ENCODE peak calls at places on chromosome 5, in four cellular contexts. One of them, this sample, is unnamed. For H3K27me3, the result is how much of the 10 kb centered on the place peaks cover.

GRCh38 chr5:129104910-129105455 is 10.4 kb downstream of the ISOC1 start:
- DNase-seq in PC-3: no peak
- DNase-seq in CD4-positive, CD25-positive, alpha-beta regulatory T cell: no peak
- DNase-seq in WERI-Rb-1: no peak
- DNase-seq in this sample: no peak

GRCh38 chr5:8729437-8729836 is 816.4 kb downstream of the SEMA5A start:
- DNase-seq in PC-3: peak
- DNase-seq in CD4-positive, CD25-positive, alpha-beta regulatory T cell: no peak
- DNase-seq in WERI-Rb-1: no peak
- DNase-seq in this sample: no peak

GRCh38 chr5:149240354-149240998 is 31.2 kb upstream of the AFAP1L1 start:
- DNase-seq in CD4-positive, CD25-positive, alpha-beta regulatory T cell: peak
- DNase-seq in WERI-Rb-1: no peak
- DNase-seq in PC-3: no peak
- DNase-seq in this sample: no peak

GRCh38 chr5:166551384-166551783 is 1740.1 kb upstream of the WWC1 start:
- DNase-seq in WERI-Rb-1: no peak
- DNase-seq in CD4-positive, CD25-positive, alpha-beta regulatory T cell: no peak
- DNase-seq in PC-3: no peak
- DNase-seq in this sample: no peak

GRCh38 chr5:76426391-76426802 is 23.3 kb downstream of the IQGAP2 start:
- DNase-seq in WERI-Rb-1: no peak
- DNase-seq in CD4-positive, CD25-positive, alpha-beta regulatory T cell: no peak
- DNase-seq in PC-3: no peak
- DNase-seq in this sample: no peak

GRCh38 chr5:168916266-168916665 is 337.1 kb upstream of the PANK3 start:
- DNase-seq in PC-3: no peak
- DNase-seq in WERI-Rb-1: peak
- DNase-seq in CD4-positive, CD25-positive, alpha-beta regulatory T cell: no peak
- DNase-seq in this sample: no peak

GRCh38 chr5:146690880-146691355 is 174.9 kb upstream of the GPR151 start:
- DNase-seq in CD4-positive, CD25-positive, alpha-beta regulatory T cell: no peak
- DNase-seq in PC-3: no peak
- DNase-seq in WERI-Rb-1: peak
- DNase-seq in this sample: no peak

GRCh38 chr5:147479949-147480348 is 29.9 kb downstream of the DPYSL3 start:
- DNase-seq in CD4-positive, CD25-positive, alpha-beta regulatory T cell: no peak
- DNase-seq in PC-3: peak
- DNase-seq in WERI-Rb-1: peak
- DNase-seq in this sample: no peak

GRCh38 chr5:143494162-143494561 is 90.7 kb upstream of the NR3C1 start:
- DNase-seq in CD4-positive, CD25-positive, alpha-beta regulatory T cell: no peak
- DNase-seq in PC-3: peak
- DNase-seq in WERI-Rb-1: no peak
- DNase-seq in this sample: peak

GRCh38 chr5:103422756-103423155 is 139.8 kb downstream of the NUDT12 start:
- DNase-seq in CD4-positive, CD25-positive, alpha-beta regulatory T cell: no peak
- DNase-seq in WERI-Rb-1: no peak
- DNase-seq in PC-3: no peak
- DNase-seq in this sample: no peak

GRCh38 chr5:2848634-2849033 is 97.2 kb upstream of the IRX2 start:
- DNase-seq in CD4-positive, CD25-positive, alpha-beta regulatory T cell: no peak
- DNase-seq in WERI-Rb-1: no peak
- DNase-seq in PC-3: peak
- DNase-seq in this sample: no peak

GRCh38 chr5:138927979-138928378 is 52.8 kb upstream of the LRRTM2 start:
- DNase-seq in PC-3: no peak
- DNase-seq in WERI-Rb-1: no peak
- DNase-seq in CD4-positive, CD25-positive, alpha-beta regulatory T cell: no peak
- DNase-seq in this sample: no peak

GRCh38 chr5:73027361-73027760 is 71.5 kb downstream of the FCHO2 start:
- DNase-seq in PC-3: peak
- DNase-seq in WERI-Rb-1: no peak
- DNase-seq in CD4-positive, CD25-positive, alpha-beta regulatory T cell: no peak
- DNase-seq in this sample: no peak

GRCh38 chr5:59732301-59732700 is 161.2 kb downstream of the PDE4D start:
- DNase-seq in CD4-positive, CD25-positive, alpha-beta regulatory T cell: no peak
- DNase-seq in WERI-Rb-1: no peak
- DNase-seq in PC-3: no peak
- DNase-seq in this sample: no peak

GRCh38 chr5:74212336-74212735 is 428.2 kb downstream of the ENC1 start:
- DNase-seq in CD4-positive, CD25-positive, alpha-beta regulatory T cell: no peak
- DNase-seq in WERI-Rb-1: peak
- DNase-seq in PC-3: peak
- DNase-seq in this sample: no peak

GRCh38 chr5:60338846-60339245 is 361.1 kb downstream of the DEPDC1B start:
- DNase-seq in WERI-Rb-1: no peak
- DNase-seq in PC-3: no peak
- DNase-seq in CD4-positive, CD25-positive, alpha-beta regulatory T cell: no peak
- DNase-seq in this sample: no peak

GRCh38 chr5:82821978-82822927 is 254.9 kb downstream of the TMEM167A start:
- DNase-seq in WERI-Rb-1: no peak
- DNase-seq in CD4-positive, CD25-positive, alpha-beta regulatory T cell: no peak
- DNase-seq in PC-3: peak
- DNase-seq in this sample: no peak

GRCh38 chr5:163459465-163459887 is 426 bp downstream of the NUDCD2 start:
- DNase-seq in WERI-Rb-1: no peak
- DNase-seq in PC-3: no peak
- DNase-seq in CD4-positive, CD25-positive, alpha-beta regulatory T cell: peak
- DNase-seq in this sample: no peak

GRCh38 chr5:6311568-6312501 is 66.5 kb downstream of the MED10 start:
- DNase-seq in WERI-Rb-1: peak
- DNase-seq in CD4-positive, CD25-positive, alpha-beta regulatory T cell: no peak
- DNase-seq in PC-3: no peak
- DNase-seq in this sample: no peak

GRCh38 chr5:143898381-143898780 is 86.4 kb downstream of the HMHB1 start:
- DNase-seq in WERI-Rb-1: no peak
- DNase-seq in CD4-positive, CD25-positive, alpha-beta regulatory T cell: peak
- DNase-seq in PC-3: peak
- DNase-seq in this sample: no peak

DNA sequence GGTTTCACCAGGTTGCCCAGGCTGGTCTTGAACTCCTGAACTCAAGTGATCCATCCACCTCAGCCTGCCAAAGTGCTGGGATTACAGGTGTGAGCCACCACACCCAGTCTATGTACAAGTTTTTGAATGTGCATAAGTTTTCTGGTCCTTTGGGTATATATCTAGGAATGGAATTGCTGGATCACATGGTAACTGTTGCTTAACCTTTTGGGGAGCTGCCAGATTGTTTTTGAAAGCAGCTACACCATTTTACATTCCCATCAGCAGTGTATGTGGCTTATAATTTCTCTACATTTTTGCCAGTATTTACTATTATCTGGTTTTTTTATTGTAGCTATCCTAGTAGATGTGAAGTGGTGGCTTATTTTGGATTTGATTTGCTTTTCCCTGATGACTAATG is 8.9 kb upstream of the LNPEP start:
- DNase-seq in PC-3: no peak
- DNase-seq in WERI-Rb-1: no peak
- DNase-seq in CD4-positive, CD25-positive, alpha-beta regulatory T cell: no peak
- DNase-seq in this sample: no peak
- H3K27me3 ChIP-seq in PC-3: under half
- H3K27me3 ChIP-seq in WERI-Rb-1: under half
- H3K27me3 ChIP-seq in CD4-positive, CD25-positive, alpha-beta regulatory T cell: under half
- H3K27me3 ChIP-seq in this sample: under half

GRCh38 chr5:17306726-17307091 is 89.3 kb downstream of the BASP1 start:
- DNase-seq in CD4-positive, CD25-positive, alpha-beta regulatory T cell: no peak
- DNase-seq in PC-3: no peak
- DNase-seq in WERI-Rb-1: no peak
- DNase-seq in this sample: no peak
- H3K27ac ChIP-seq in CD4-positive, CD25-positive, alpha-beta regulatory T cell: no peak
- H3K27ac ChIP-seq in PC-3: peak
- H3K27ac ChIP-seq in WERI-Rb-1: no peak
- H3K27ac ChIP-seq in this sample: peak

GRCh38 chr5:159772698-159773061 is 143.6 kb upstream of the ADRA1B start:
- DNase-seq in WERI-Rb-1: no peak
- DNase-seq in PC-3: no peak
- DNase-seq in CD4-positive, CD25-positive, alpha-beta regulatory T cell: no peak
- DNase-seq in this sample: no peak
- H3K4me3 ChIP-seq in WERI-Rb-1: peak
- H3K4me3 ChIP-seq in PC-3: peak
- H3K4me3 ChIP-seq in CD4-positive, CD25-positive, alpha-beta regulatory T cell: no peak
- H3K4me3 ChIP-seq in this sample: peak

GRCh38 chr5:95164869-95165268 is 120.0 kb downstream of the MCTP1 start:
- DNase-seq in WERI-Rb-1: no peak
- DNase-seq in CD4-positive, CD25-positive, alpha-beta regulatory T cell: no peak
- DNase-seq in PC-3: no peak
- DNase-seq in this sample: no peak
- H3K27me3 ChIP-seq in WERI-Rb-1: under half
- H3K27me3 ChIP-seq in CD4-positive, CD25-positive, alpha-beta regulatory T cell: under half
- H3K27me3 ChIP-seq in PC-3: under half
- H3K27me3 ChIP-seq in this sample: under half

GRCh38 chr5:5183933-5184332 is 43.8 kb downstream of the ADAMTS16 start:
- DNase-seq in CD4-positive, CD25-positive, alpha-beta regulatory T cell: no peak
- DNase-seq in PC-3: no peak
- DNase-seq in WERI-Rb-1: no peak
- DNase-seq in this sample: no peak
- H3K27ac ChIP-seq in CD4-positive, CD25-positive, alpha-beta regulatory T cell: no peak
- H3K27ac ChIP-seq in PC-3: no peak
- H3K27ac ChIP-seq in WERI-Rb-1: no peak
- H3K27ac ChIP-seq in this sample: no peak

GRCh38 chr5:43192558-43193170 is 639 bp downstream of the NIM1K start:
- DNase-seq in CD4-positive, CD25-positive, alpha-beta regulatory T cell: no peak
- DNase-seq in WERI-Rb-1: peak
- DNase-seq in PC-3: peak
- DNase-seq in this sample: no peak

GRCh38 chr5:43193171-43193951 is 1.3 kb downstream of the NIM1K start:
- DNase-seq in PC-3: peak
- DNase-seq in CD4-positive, CD25-positive, alpha-beta regulatory T cell: peak
- DNase-seq in WERI-Rb-1: no peak
- DNase-seq in this sample: peak

GRCh38 chr5:43195670-43196265 is 3.7 kb downstream of the NIM1K start:
- DNase-seq in CD4-positive, CD25-positive, alpha-beta regulatory T cell: no peak
- DNase-seq in PC-3: no peak
- DNase-seq in WERI-Rb-1: no peak
- DNase-seq in this sample: no peak

GRCh38 chr5:43191740-43192557 is at the start of gene NIM1K:
- DNase-seq in WERI-Rb-1: peak
- DNase-seq in PC-3: peak
- DNase-seq in CD4-positive, CD25-positive, alpha-beta regulatory T cell: peak
- DNase-seq in this sample: no peak

DNA sequence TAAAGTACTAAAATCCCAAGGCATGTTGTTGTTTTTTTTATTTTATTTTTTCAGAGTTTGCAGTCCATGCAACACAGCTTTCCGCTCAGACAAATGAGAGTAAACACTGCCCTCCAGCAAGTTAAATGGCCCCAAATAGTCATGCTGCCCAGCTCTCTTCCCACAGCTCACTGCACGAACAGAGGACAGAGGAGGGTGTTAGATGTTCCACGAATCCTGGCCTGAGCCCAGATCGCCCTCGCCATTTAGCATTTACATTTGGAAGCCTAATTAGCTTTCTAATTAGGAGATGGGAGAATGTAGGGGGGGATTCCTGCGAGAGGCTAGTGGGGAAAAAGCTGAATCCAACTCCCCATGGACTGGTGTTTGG is 1.9 kb downstream of the NIM1K start:
- DNase-seq in CD4-positive, CD25-positive, alpha-beta regulatory T cell: no peak
- DNase-seq in WERI-Rb-1: no peak
- DNase-seq in PC-3: no peak
- DNase-seq in this sample: no peak
- H3K4me3 ChIP-seq in CD4-positive, CD25-positive, alpha-beta regulatory T cell: peak
- H3K4me3 ChIP-seq in WERI-Rb-1: no peak
- H3K4me3 ChIP-seq in PC-3: peak
- H3K4me3 ChIP-seq in this sample: peak

DNA sequence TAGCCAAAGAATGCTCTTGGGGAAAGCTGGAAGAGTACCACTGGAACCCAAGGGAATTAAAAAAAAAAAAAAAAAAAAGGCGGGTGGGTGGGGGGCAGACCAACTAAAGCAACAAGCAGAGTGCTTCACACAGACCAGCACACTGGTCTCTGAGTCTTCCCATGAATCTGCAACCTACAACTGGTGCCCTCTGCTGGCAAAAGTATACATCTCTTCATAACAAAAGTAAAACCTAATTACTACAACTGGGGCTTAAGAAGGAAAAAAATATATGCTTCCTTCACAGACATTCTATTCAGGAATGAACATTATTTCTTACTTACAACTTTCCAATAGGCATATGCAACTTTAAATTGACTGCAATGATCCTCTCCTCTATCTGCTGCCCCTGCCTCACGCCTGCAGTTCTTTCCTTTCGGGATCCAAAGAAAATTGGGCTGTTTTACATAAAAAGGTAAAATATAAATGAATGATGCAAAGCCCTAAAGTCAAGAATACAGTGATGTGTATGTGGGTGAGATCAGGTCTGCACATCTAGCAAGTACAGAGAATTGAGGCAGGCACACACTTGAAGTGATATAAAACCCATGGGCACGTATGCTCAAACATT is 7.2 kb upstream of the KLHL3 start:
- DNase-seq in PC-3: peak
- DNase-seq in WERI-Rb-1: peak
- DNase-seq in CD4-positive, CD25-positive, alpha-beta regulatory T cell: peak
- DNase-seq in this sample: no peak
- H3K27me3 ChIP-seq in PC-3: under half
- H3K27me3 ChIP-seq in WERI-Rb-1: under half
- H3K27me3 ChIP-seq in CD4-positive, CD25-positive, alpha-beta regulatory T cell: under half
- H3K27me3 ChIP-seq in this sample: under half

This sample was measured in AG04450.